ENCODE peak calls at places on chromosomes 3 and 15, in six cellular contexts. One of them, this sample, is unnamed.

GRCh38 chr15:70557506-70558258 is 205.7 kb downstream of the UACA start:
- DNase-seq in lung: no peak
- DNase-seq in AG04450: no peak
- DNase-seq in NCI-H1436: no peak
- DNase-seq in Right ventricle myocardium superior: no peak
- DNase-seq in cardiac muscle cell: no peak
- DNase-seq in this sample: no peak

GRCh38 chr15:38536201-38536676 is 28.4 kb downstream of the RASGRP1 start:
- DNase-seq in lung: no peak
- DNase-seq in AG04450: peak; percentile 69
- DNase-seq in NCI-H1436: no peak
- DNase-seq in Right ventricle myocardium superior: peak; percentile 68
- DNase-seq in cardiac muscle cell: no peak
- DNase-seq in this sample: no peak

GRCh38 chr3:184626942-184627341 is 65.4 kb downstream of the EPHB3 start:
- DNase-seq in lung: no peak
- DNase-seq in AG04450: no peak
- DNase-seq in NCI-H1436: no peak
- DNase-seq in Right ventricle myocardium superior: no peak
- DNase-seq in cardiac muscle cell: peak; percentile 60
- DNase-seq in this sample: no peak

GRCh38 chr3:4996223-4996765 is 17.1 kb downstream of the BHLHE40 start:
- DNase-seq in lung: no peak
- DNase-seq in AG04450: no peak
- DNase-seq in NCI-H1436: no peak
- DNase-seq in Right ventricle myocardium superior: no peak
- DNase-seq in cardiac muscle cell: no peak
- DNase-seq in this sample: no peak

GRCh38 chr3:156628095-156628690 is 46.2 kb upstream of the TIPARP start:
- DNase-seq in lung: no peak
- DNase-seq in AG04450: no peak
- DNase-seq in NCI-H1436: no peak
- DNase-seq in Right ventricle myocardium superior: no peak
- DNase-seq in cardiac muscle cell: no peak
- DNase-seq in this sample: no peak

GRCh38 chr15:66838671-66839239 is 136.7 kb downstream of the SMAD6 start:
- DNase-seq in lung: no peak
- DNase-seq in AG04450: no peak
- DNase-seq in NCI-H1436: no peak
- DNase-seq in Right ventricle myocardium superior: no peak
- DNase-seq in cardiac muscle cell: no peak
- DNase-seq in this sample: peak; percentile 60

GRCh38 chr3:176074096-176074495 is 1123.2 kb downstream of the TBL1XR1 start:
- DNase-seq in lung: no peak
- DNase-seq in AG04450: no peak
- DNase-seq in NCI-H1436: no peak
- DNase-seq in Right ventricle myocardium superior: no peak
- DNase-seq in cardiac muscle cell: no peak
- DNase-seq in this sample: no peak

GRCh38 chr15:99385865-99386264 is 134.6 kb downstream of the LRRC28 start:
- DNase-seq in lung: peak; percentile 56
- DNase-seq in AG04450: peak; percentile 16
- DNase-seq in NCI-H1436: no peak
- DNase-seq in Right ventricle myocardium superior: peak; percentile 85
- DNase-seq in cardiac muscle cell: peak; percentile 12
- DNase-seq in this sample: no peak

GRCh38 chr3:123872621-123873020 is 11.5 kb downstream of the MYLK start:
- DNase-seq in lung: no peak
- DNase-seq in AG04450: no peak
- DNase-seq in NCI-H1436: no peak
- DNase-seq in Right ventricle myocardium superior: no peak
- DNase-seq in cardiac muscle cell: no peak
- DNase-seq in this sample: no peak

GRCh38 chr3:73073091-73073707 is 11.7 kb downstream of the EBLN2 start:
- DNase-seq in lung: no peak
- DNase-seq in AG04450: no peak
- DNase-seq in NCI-H1436: no peak
- DNase-seq in Right ventricle myocardium superior: no peak
- DNase-seq in cardiac muscle cell: no peak
- DNase-seq in this sample: no peak

GRCh38 chr3:71062920-71063767 is 520.4 kb downstream of the FOXP1 start:
- DNase-seq in lung: no peak
- DNase-seq in AG04450: no peak
- DNase-seq in NCI-H1436: no peak
- DNase-seq in Right ventricle myocardium superior: no peak
- DNase-seq in cardiac muscle cell: no peak
- DNase-seq in this sample: no peak

This sample was measured in HEK293T.